ENCODE peak calls at places on chromosomes 1 and 21, in seven cellular contexts. N is Peyer's patch, D is breast epithelium, X is GM12864, U is neural progenitor cell, Z is OCI-LY7, O is testis. V is an unnamed sample.

GRCh38 chr1:96521994-96522760 is 199.4 kb upstream of the PTBP2 start:
- DNase-seq in X (no peak), Z (no peak), D (no peak), N (no peak), O (no peak), U (no peak), V (no peak)

GRCh38 chr1:8671313-8671917 is 146.0 kb downstream of the RERE start:
- DNase-seq in O (peak), U (peak), Z (peak), D (no peak), N (peak), X (no peak), V (no peak)

GRCh38 chr1:225990705-225991464 is 8.3 kb downstream of the SDE2 start:
- DNase-seq in O (no peak), Z (peak), U (no peak), D (no peak), N (no peak), X (no peak), V (no peak)

GRCh38 chr1:74517599-74518051 is 5.2 kb upstream of the LRRC53 start:
- DNase-seq in N (no peak), O (no peak), D (no peak), Z (no peak), X (peak), U (no peak), V (peak)

GRCh38 chr1:234980657-234981396 is 147.8 kb downstream of the TOMM20 start:
- DNase-seq in D (peak), O (peak), U (no peak), X (peak), N (peak), Z (peak), V (peak)

GRCh38 chr1:147204080-147204479 is 21.1 kb downstream of the FMO5 start:
- DNase-seq in N (no peak), O (no peak), Z (peak), D (no peak), U (no peak), X (no peak), V (no peak)

GRCh38 chr1:59043796-59044195 is 253.1 kb upstream of the FGGY start:
- DNase-seq in Z (no peak), O (no peak), D (peak), N (no peak), X (no peak), U (no peak), V (no peak)

GRCh38 chr1:43377831-43378230 is 10.0 kb upstream of the ELOVL1 start:
- DNase-seq in X (no peak), N (no peak), O (no peak), Z (no peak), D (no peak), U (no peak), V (no peak)

GRCh38 chr21:41827951-41828883 is 50.9 kb downstream of the PRDM15 start:
- DNase-seq in U (no peak), N (no peak), O (no peak), D (no peak), X (no peak), Z (peak), V (no peak)

V was measured in GM12878.